ENCODE peak calls at places on chromosomes 3 and 15, in four cellular contexts. H is HepG2, C is K562, U is GM12878. P is an unnamed sample.
A peak's percentile ranks its signal among the peaks of the same experiment; 100 is the strongest.

GRCh38 chr3:31920310-31920709 is 60.8 kb downstream of the OSBPL10 start:
- DNase-seq in H (no peak), C (no peak), U (no peak), P (no peak)

GRCh38 chr3:167113466-167113865 is 266.6 kb downstream of the ZBBX start:
- DNase-seq in H (no peak), C (no peak), U (no peak), P (no peak)

GRCh38 chr3:63442918-63443317 is 164.8 kb downstream of the SYNPR start:
- DNase-seq in H (no peak), C (no peak), U (no peak), P (no peak)

GRCh38 chr3:194269610-194270145 is 81.5 kb downstream of the CPN2 start:
- DNase-seq in H (no peak), C (peak; percentile 45), U (no peak), P (peak; percentile 46)

GRCh38 chr15:71658827-71659729 is 151.3 kb upstream of the NR2E3 start:
- DNase-seq in H (no peak), C (no peak), U (no peak), P (no peak)

GRCh38 chr3:190183121-190183520 is 62.4 kb upstream of the P3H2 start:
- DNase-seq in H (no peak), C (no peak), U (no peak), P (no peak)

GRCh38 chr3:196697270-196697669 is 14.8 kb downstream of the CEP19 start:
- DNase-seq in H (no peak), C (no peak), U (no peak), P (no peak)

GRCh38 chr15:50114381-50114780 is 4.7 kb downstream of the ATP8B4 start:
- DNase-seq in H (no peak), C (no peak), U (no peak), P (no peak)

GRCh38 chr3:71074416-71074815 is 509.1 kb downstream of the FOXP1 start:
- DNase-seq in H (no peak), C (peak; percentile 16), U (no peak), P (no peak)

GRCh38 chr3:192917508-192918274 is at the start of gene MB21D2:
- DNase-seq in H (peak; percentile 47), C (peak; percentile 8), U (no peak), P (peak; percentile 94)

GRCh38 chr3:179272385-179272784 is 21.5 kb upstream of the KCNMB3 start:
- DNase-seq in H (no peak), C (no peak), U (no peak), P (peak; percentile 34)

GRCh38 chr3:159987291-159987711 is 1.3 kb upstream of the IL12A start:
- DNase-seq in H (no peak), C (no peak), U (no peak), P (no peak)

GRCh38 chr3:109275702-109276293 is 40.5 kb downstream of the DPPA2 start:
- DNase-seq in H (peak; percentile 42), C (peak; percentile 32), U (no peak), P (peak; percentile 38)

GRCh38 chr3:172195393-172195754 is 156.0 kb downstream of the FNDC3B start:
- DNase-seq in H (no peak), C (no peak), U (no peak), P (no peak)

GRCh38 chr3:64048631-64049061 is 25.4 kb upstream of the PSMD6 start:
- DNase-seq in H (no peak), C (no peak), U (no peak), P (no peak)

GRCh38 chr15:96544162-96544756 is 213.8 kb downstream of the NR2F2 start:
- DNase-seq in H (no peak), C (no peak), U (no peak), P (peak; percentile 15)

GRCh38 chr15:74420193-74420905 is 13.4 kb downstream of the SEMA7A start:
- DNase-seq in H (peak; percentile 36), C (no peak), U (no peak), P (no peak)

GRCh38 chr3:172466553-172467130 is 18.4 kb upstream of the GHSR start:
- DNase-seq in H (no peak), C (no peak), U (no peak), P (no peak)

DNA sequence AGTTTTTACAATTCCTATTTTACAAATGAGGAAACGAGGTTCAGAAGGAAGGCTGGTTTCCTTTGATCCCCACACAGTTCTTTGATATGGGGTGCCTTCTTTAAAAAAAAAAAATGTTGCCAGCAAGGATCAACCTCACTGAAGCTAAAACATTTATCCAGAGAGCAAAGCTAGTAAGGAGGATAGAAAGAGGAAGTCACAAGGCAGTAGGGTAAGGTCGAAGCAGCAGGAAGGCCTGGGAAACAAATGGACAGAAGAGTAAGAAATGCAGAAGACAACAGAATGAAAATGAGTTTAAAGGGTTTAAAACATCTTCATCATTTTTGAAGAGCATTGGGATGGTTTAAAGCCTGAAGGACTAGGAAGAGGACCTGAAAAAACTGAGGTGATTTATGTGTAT is 30.6 kb upstream of the CP start:
- DNase-seq in H (no peak), C (no peak), U (no peak), P (no peak)
- TF ChIP-seq FOXM1 in H (no peak), C (no peak), U (no peak), P (no peak)

GRCh38 chr15:80415331-80415730 is 11.1 kb downstream of the ARNT2 start:
- DNase-seq in H (no peak), C (no peak), U (no peak), P (no peak)
- TF ChIP-seq JUND in H (no peak), C (no peak), U (no peak), P (no peak)

DNA sequence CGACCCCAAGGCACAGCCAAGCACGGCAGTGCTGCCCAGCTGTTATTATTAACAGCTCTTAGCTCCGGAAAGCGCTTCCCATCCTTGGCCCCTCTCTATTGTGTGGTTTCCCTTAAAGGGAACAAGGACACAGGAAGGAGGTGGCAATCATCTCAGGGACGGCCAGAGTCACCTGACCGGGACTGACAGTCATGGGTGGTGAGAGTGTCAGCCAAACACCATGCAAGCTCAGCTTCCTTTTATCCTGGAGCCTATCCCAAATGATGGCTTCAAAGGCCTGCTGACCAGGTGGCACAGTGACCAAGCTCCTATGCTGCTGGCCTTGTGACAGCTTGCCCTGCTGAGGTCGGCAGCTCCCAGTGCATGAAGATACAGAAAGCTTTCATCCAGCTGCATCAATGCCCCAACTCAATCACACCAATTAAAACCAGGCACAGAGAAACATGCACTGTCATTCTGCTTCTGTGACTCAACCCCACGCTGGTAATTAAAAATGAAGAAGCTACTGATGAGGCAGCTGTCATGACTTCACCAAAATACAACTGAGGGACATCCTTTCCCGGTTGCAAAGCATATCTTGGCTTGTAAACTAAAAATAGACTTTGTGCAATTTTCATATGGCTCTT is 34.1 kb downstream of the PCSK6 start:
- DNase-seq in H (no peak), C (peak; percentile 58), U (no peak), P (peak; percentile 63)
- TF ChIP-seq FOXM1 in H (no peak), C (no peak), U (no peak), P (no peak)

DNA sequence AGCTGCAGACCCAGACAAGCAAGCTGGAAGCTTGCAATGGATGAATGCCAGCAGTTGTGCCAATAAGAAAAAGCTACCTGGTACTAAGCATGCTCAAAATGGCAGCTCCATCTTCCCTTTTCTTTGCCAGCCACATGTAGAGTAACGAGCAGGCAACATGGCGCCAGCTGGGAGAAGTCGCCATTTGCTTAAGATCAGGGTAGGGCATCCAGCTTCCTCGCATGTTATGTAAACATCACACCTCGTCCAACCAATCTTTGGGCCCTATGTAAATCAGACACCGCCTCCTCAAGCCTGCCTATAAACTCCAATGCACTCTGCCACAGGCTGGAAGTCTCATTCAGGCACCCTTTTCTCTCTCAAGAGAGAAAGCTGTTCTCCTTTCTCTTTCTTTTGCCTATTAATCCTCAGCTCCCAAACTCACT is 973.9 kb downstream of the FHIT start:
- DNase-seq in H (no peak), C (peak; percentile 95), U (no peak), P (no peak)
- TF ChIP-seq JUND in H (no peak), C (peak; percentile 41), U (no peak), P (no peak)

DNA sequence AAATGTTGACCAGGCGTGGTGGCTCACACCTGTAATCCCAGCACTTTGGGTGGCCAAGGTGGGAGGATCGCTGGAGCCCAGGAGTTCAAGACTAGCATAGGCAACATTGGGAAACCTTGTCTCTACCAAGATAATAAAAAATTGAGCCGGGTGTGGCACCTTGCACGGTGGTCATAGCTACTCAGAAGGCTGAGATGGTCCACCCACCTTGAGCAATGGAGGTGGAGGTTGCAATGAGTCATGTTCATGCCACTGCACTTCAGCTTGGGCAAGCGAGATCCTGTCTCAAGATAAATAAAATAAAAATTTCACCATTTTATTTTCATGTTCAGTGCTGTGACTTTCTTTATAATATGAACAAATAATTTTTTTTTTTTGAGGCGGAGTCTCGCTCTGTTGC is 12.5 kb downstream of the MAPK6 start:
- DNase-seq in H (no peak), C (no peak), U (no peak), P (no peak)
- TF ChIP-seq FOXM1 in H (no peak), C (no peak), U (no peak), P (no peak)

GRCh38 chr3:22121068-22121706 is 370.2 kb upstream of the ZNF385D start:
- DNase-seq in H (peak; percentile 69), C (no peak), U (no peak), P (no peak)
- TF ChIP-seq JUND in H (no peak), C (no peak), U (no peak), P (no peak)

DNA sequence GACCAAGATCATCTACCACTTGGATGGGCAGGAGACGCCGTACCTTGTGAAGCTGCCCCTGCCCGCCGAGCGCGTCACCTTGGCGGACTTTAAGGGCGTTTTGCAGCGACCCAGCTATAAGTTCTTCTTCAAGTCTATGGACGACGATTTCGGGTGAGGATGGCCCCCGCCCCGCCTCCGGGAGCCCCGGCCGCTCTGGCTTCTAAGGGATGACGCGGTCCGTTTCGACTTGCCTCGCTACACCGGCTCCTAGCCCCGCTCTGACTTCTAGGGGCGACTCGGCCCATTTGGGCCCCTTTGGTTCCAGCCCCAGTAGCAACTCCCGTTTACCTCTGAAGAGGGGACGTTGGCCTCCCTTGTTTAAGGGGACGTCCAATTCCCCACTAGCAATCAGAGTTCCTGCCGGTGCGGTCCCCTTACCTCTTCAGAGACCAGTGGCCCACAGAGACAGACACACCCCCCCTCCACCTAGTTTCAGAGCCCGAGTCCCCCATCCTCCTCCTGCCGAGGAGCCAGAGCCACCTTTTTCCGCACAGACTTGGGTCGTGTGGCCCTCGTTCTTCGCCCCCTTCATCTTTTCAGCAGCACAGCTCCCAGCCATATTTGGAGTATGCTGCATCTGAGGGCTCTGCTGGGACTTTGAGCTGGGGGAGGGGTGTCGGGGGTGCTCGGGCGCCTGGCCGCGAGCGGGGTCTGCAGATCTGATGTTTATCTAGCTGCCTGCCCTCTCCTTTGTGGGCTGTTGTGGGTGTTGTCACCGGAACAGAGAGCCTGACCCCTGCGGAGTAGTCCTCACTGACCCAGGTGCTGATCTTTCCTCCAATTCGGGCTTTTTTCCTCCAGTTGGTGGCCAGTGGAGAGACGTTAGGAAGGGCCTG is 706 bp downstream of the DVL3 start:
- DNase-seq in H (peak; percentile 68), C (peak; percentile 55), U (no peak), P (peak; percentile 74)
- TF ChIP-seq FOXM1 in H (no peak), C (no peak), U (no peak), P (no peak)